ENCODE peak calls at places on chromosomes 1 and 21, in six cellular contexts. One of them, this sample, is unnamed. For H3K4me1, the result is how much of the 10 kb centered on the place peaks cover.

GRCh38 chr1:219342836-219343235 is 169.2 kb downstream of the LYPLAL1 start:
- DNase-seq in left lung: no peak
- DNase-seq in upper lobe of right lung: no peak
- DNase-seq in heart left ventricle: no peak
- DNase-seq in right cardiac atrium: no peak
- DNase-seq in cardiac muscle cell: no peak
- DNase-seq in this sample: no peak

GRCh38 chr1:2125375-2126211 is 69.0 kb downstream of the FAAP20 start:
- DNase-seq in upper lobe of right lung: peak
- DNase-seq in heart left ventricle: no peak
- DNase-seq in left lung: peak
- DNase-seq in right cardiac atrium: peak
- DNase-seq in cardiac muscle cell: no peak
- DNase-seq in this sample: no peak

GRCh38 chr1:26728645-26729044 is 32.8 kb downstream of the ARID1A start:
- DNase-seq in cardiac muscle cell: no peak
- DNase-seq in heart left ventricle: no peak
- DNase-seq in upper lobe of right lung: no peak
- DNase-seq in right cardiac atrium: no peak
- DNase-seq in left lung: no peak
- DNase-seq in this sample: no peak

GRCh38 chr1:186513526-186513925 is 52.6 kb upstream of the PDC start:
- DNase-seq in left lung: no peak
- DNase-seq in cardiac muscle cell: no peak
- DNase-seq in right cardiac atrium: no peak
- DNase-seq in heart left ventricle: no peak
- DNase-seq in upper lobe of right lung: no peak
- DNase-seq in this sample: no peak

GRCh38 chr1:225362805-225363204 is 65.0 kb downstream of the LBR start:
- DNase-seq in heart left ventricle: no peak
- DNase-seq in upper lobe of right lung: no peak
- DNase-seq in left lung: no peak
- DNase-seq in right cardiac atrium: no peak
- DNase-seq in cardiac muscle cell: no peak
- DNase-seq in this sample: no peak

GRCh38 chr1:39902121-39902807 is 547 bp upstream of the MYCL start:
- DNase-seq in heart left ventricle: peak
- DNase-seq in right cardiac atrium: peak
- DNase-seq in left lung: peak
- DNase-seq in upper lobe of right lung: peak
- DNase-seq in cardiac muscle cell: peak
- DNase-seq in this sample: peak

GRCh38 chr1:235297579-235297978 is 30.4 kb downstream of the ARID4B start:
- DNase-seq in upper lobe of right lung: no peak
- DNase-seq in cardiac muscle cell: no peak
- DNase-seq in left lung: no peak
- DNase-seq in right cardiac atrium: no peak
- DNase-seq in heart left ventricle: no peak
- DNase-seq in this sample: no peak

GRCh38 chr1:44084998-44085675 is 33.5 kb upstream of the KLF17 start:
- DNase-seq in cardiac muscle cell: no peak
- DNase-seq in upper lobe of right lung: no peak
- DNase-seq in right cardiac atrium: no peak
- DNase-seq in left lung: no peak
- DNase-seq in heart left ventricle: no peak
- DNase-seq in this sample: no peak

GRCh38 chr1:92484472-92485373 is 2.0 kb downstream of the GFI1 start:
- DNase-seq in upper lobe of right lung: peak
- DNase-seq in cardiac muscle cell: peak
- DNase-seq in heart left ventricle: no peak
- DNase-seq in right cardiac atrium: peak
- DNase-seq in left lung: peak
- DNase-seq in this sample: peak

GRCh38 chr21:41873426-41873825 is 5.7 kb downstream of the PRDM15 start:
- DNase-seq in right cardiac atrium: no peak
- DNase-seq in upper lobe of right lung: no peak
- DNase-seq in left lung: no peak
- DNase-seq in cardiac muscle cell: no peak
- DNase-seq in heart left ventricle: no peak
- DNase-seq in this sample: no peak

GRCh38 chr21:41873005-41873404 is 6.1 kb downstream of the PRDM15 start:
- DNase-seq in heart left ventricle: no peak
- DNase-seq in right cardiac atrium: no peak
- DNase-seq in left lung: no peak
- DNase-seq in cardiac muscle cell: no peak
- DNase-seq in upper lobe of right lung: no peak
- DNase-seq in this sample: no peak

GRCh38 chr21:41869771-41870170 is 9.4 kb downstream of the PRDM15 start:
- DNase-seq in upper lobe of right lung: no peak
- DNase-seq in cardiac muscle cell: no peak
- DNase-seq in left lung: no peak
- DNase-seq in right cardiac atrium: no peak
- DNase-seq in heart left ventricle: no peak
- DNase-seq in this sample: no peak

GRCh38 chr21:41874611-41875010 is 4.5 kb downstream of the PRDM15 start:
- DNase-seq in left lung: no peak
- DNase-seq in upper lobe of right lung: no peak
- DNase-seq in cardiac muscle cell: no peak
- DNase-seq in right cardiac atrium: no peak
- DNase-seq in heart left ventricle: no peak
- DNase-seq in this sample: no peak

DNA sequence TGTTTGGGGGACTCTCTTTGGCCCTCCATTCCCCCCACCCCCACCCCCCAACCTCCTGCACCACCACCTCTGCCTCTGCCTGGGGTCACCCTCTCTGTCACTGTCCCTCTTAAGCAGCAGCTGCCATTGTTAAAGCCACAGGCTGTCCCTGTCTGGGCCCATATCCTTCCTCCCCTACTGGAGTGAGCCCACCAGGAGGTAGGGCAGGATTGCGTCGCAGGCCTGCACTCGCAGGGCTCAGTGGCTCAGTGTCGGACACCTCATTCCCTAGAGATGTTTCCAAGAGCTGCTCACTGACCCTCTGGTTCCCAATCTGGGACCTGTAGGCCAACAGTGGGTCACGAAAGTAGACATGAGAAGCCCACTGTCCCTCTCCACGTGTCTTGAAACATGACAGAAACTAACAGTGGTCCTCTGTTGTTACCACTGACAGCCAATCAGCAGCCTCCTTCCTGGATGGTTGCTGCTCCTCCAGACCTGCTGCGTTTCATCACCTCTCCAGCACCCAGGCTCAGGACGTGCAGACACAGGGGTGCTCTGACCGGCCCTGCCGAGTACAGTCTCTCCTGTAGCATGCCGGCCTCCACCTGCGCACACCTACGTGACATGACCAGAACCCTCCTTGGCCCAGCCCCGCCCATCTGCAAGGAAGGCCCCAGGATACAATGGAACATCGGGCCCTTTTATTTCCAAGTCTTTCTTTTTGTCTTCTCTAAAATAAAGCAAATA is 7.7 kb downstream of the PRDM15 start:
- DNase-seq in cardiac muscle cell: no peak
- DNase-seq in left lung: no peak
- DNase-seq in upper lobe of right lung: no peak
- DNase-seq in heart left ventricle: no peak
- DNase-seq in right cardiac atrium: no peak
- DNase-seq in this sample: no peak
- H3K27ac ChIP-seq in cardiac muscle cell: no peak
- H3K27ac ChIP-seq in left lung: no peak
- H3K27ac ChIP-seq in upper lobe of right lung: no peak
- H3K27ac ChIP-seq in heart left ventricle: no peak
- H3K27ac ChIP-seq in right cardiac atrium: no peak
- H3K27ac ChIP-seq in this sample: no peak

GRCh38 chr1:16178596-16179497 is 23.0 kb upstream of the EPHA2 start:
- DNase-seq in heart left ventricle: no peak
- DNase-seq in cardiac muscle cell: no peak
- DNase-seq in left lung: no peak
- DNase-seq in right cardiac atrium: no peak
- DNase-seq in upper lobe of right lung: peak
- DNase-seq in this sample: no peak
- H3K4me1 ChIP-seq in heart left ventricle: half or more
- H3K4me1 ChIP-seq in cardiac muscle cell: under half
- H3K4me1 ChIP-seq in left lung: under half
- H3K4me1 ChIP-seq in right cardiac atrium: under half
- H3K4me1 ChIP-seq in upper lobe of right lung: half or more
- H3K4me1 ChIP-seq in this sample: under half

GRCh38 chr1:150272379-150272840 is at the start of gene C1orf54:
- DNase-seq in upper lobe of right lung: no peak
- DNase-seq in cardiac muscle cell: peak
- DNase-seq in heart left ventricle: peak
- DNase-seq in left lung: no peak
- DNase-seq in right cardiac atrium: peak
- DNase-seq in this sample: no peak
- H3K27ac ChIP-seq in upper lobe of right lung: peak
- H3K27ac ChIP-seq in cardiac muscle cell: peak
- H3K27ac ChIP-seq in heart left ventricle: peak
- H3K27ac ChIP-seq in left lung: peak
- H3K27ac ChIP-seq in right cardiac atrium: peak
- H3K27ac ChIP-seq in this sample: peak

GRCh38 chr1:211333906-211334305 is 7.3 kb downstream of the TRAF5 start:
- DNase-seq in cardiac muscle cell: no peak
- DNase-seq in upper lobe of right lung: no peak
- DNase-seq in heart left ventricle: no peak
- DNase-seq in right cardiac atrium: no peak
- DNase-seq in left lung: no peak
- DNase-seq in this sample: no peak
- H3K4me1 ChIP-seq in cardiac muscle cell: under half
- H3K4me1 ChIP-seq in upper lobe of right lung: under half
- H3K4me1 ChIP-seq in heart left ventricle: under half
- H3K4me1 ChIP-seq in right cardiac atrium: under half
- H3K4me1 ChIP-seq in left lung: under half
- H3K4me1 ChIP-seq in this sample: half or more

GRCh38 chr1:28864695-28865094 is 49.7 kb upstream of the EPB41 start:
- DNase-seq in cardiac muscle cell: no peak
- DNase-seq in left lung: peak
- DNase-seq in right cardiac atrium: no peak
- DNase-seq in upper lobe of right lung: no peak
- DNase-seq in heart left ventricle: no peak
- DNase-seq in this sample: no peak

GRCh38 chr1:28855969-28856368 is 44.0 kb downstream of the OPRD1 start:
- DNase-seq in right cardiac atrium: no peak
- DNase-seq in heart left ventricle: no peak
- DNase-seq in upper lobe of right lung: no peak
- DNase-seq in left lung: no peak
- DNase-seq in cardiac muscle cell: no peak
- DNase-seq in this sample: no peak

GRCh38 chr1:28855469-28855944 is 43.5 kb downstream of the OPRD1 start:
- DNase-seq in cardiac muscle cell: no peak
- DNase-seq in heart left ventricle: no peak
- DNase-seq in right cardiac atrium: no peak
- DNase-seq in upper lobe of right lung: no peak
- DNase-seq in left lung: no peak
- DNase-seq in this sample: no peak

GRCh38 chr1:28862571-28863403 is 50.8 kb downstream of the OPRD1 start:
- DNase-seq in upper lobe of right lung: no peak
- DNase-seq in heart left ventricle: no peak
- DNase-seq in right cardiac atrium: no peak
- DNase-seq in left lung: no peak
- DNase-seq in cardiac muscle cell: no peak
- DNase-seq in this sample: no peak

DNA sequence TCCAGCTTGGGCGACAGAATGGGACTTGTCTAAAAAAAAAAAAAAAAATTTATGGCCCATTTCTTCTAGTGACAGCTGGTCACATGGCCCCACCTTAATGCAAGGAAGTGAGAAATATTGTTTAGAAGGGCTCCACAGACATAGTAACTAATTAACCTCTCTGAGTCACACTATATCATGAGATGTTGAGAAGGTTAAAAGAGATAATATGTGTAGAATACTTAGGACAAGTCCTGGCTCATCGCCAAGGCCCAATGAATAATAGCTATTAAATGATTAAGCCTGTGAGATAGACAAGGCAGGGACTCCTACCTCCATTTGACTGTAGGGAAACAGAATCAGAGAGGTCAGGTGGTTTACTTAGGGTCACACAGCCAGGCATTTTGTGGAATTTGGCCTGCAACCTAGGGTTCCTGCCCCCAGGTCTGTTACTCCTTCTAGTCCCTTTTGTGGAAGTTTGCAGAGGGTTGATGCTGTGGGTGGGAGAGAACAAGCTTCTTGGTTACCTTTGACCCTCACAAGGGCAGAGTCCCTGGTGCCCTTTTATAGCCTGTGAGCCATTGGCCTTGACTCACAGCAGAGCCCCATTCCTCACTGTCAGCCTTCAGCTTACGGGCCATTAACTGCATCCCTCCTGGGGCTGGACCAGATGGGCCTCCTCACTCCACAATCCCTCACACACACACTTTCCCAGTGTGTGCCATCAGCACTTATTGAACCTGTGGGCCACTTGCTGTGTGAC is 48.5 kb downstream of the OPRD1 start:
- DNase-seq in upper lobe of right lung: no peak
- DNase-seq in cardiac muscle cell: no peak
- DNase-seq in heart left ventricle: no peak
- DNase-seq in right cardiac atrium: no peak
- DNase-seq in left lung: no peak
- DNase-seq in this sample: no peak
- H3K27ac ChIP-seq in upper lobe of right lung: no peak
- H3K27ac ChIP-seq in cardiac muscle cell: no peak
- H3K27ac ChIP-seq in heart left ventricle: no peak
- H3K27ac ChIP-seq in right cardiac atrium: no peak
- H3K27ac ChIP-seq in left lung: no peak
- H3K27ac ChIP-seq in this sample: no peak

GRCh38 chr1:8422439-8423133 is 104.7 kb downstream of the SLC45A1 start:
- DNase-seq in cardiac muscle cell: peak
- DNase-seq in heart left ventricle: no peak
- DNase-seq in left lung: no peak
- DNase-seq in upper lobe of right lung: no peak
- DNase-seq in right cardiac atrium: peak
- DNase-seq in this sample: no peak

GRCh38 chr1:8424539-8425116 is 106.7 kb downstream of the SLC45A1 start:
- DNase-seq in heart left ventricle: peak
- DNase-seq in left lung: no peak
- DNase-seq in upper lobe of right lung: peak
- DNase-seq in cardiac muscle cell: peak
- DNase-seq in right cardiac atrium: peak
- DNase-seq in this sample: peak

GRCh38 chr1:8423134-8423701 is 105.3 kb downstream of the SLC45A1 start:
- DNase-seq in heart left ventricle: peak
- DNase-seq in cardiac muscle cell: peak
- DNase-seq in left lung: no peak
- DNase-seq in right cardiac atrium: peak
- DNase-seq in upper lobe of right lung: peak
- DNase-seq in this sample: peak

GRCh38 chr1:8425150-8425780 is 107.4 kb downstream of the SLC45A1 start:
- DNase-seq in upper lobe of right lung: no peak
- DNase-seq in heart left ventricle: no peak
- DNase-seq in right cardiac atrium: no peak
- DNase-seq in cardiac muscle cell: no peak
- DNase-seq in left lung: no peak
- DNase-seq in this sample: no peak

GRCh38 chr1:8423702-8424538 is 106.0 kb downstream of the SLC45A1 start:
- DNase-seq in right cardiac atrium: peak
- DNase-seq in heart left ventricle: peak
- DNase-seq in upper lobe of right lung: peak
- DNase-seq in cardiac muscle cell: peak
- DNase-seq in left lung: peak
- DNase-seq in this sample: peak
- H3K4me1 ChIP-seq in right cardiac atrium: under half
- H3K4me1 ChIP-seq in heart left ventricle: half or more
- H3K4me1 ChIP-seq in upper lobe of right lung: half or more
- H3K4me1 ChIP-seq in cardiac muscle cell: half or more
- H3K4me1 ChIP-seq in left lung: under half
- H3K4me1 ChIP-seq in this sample: half or more

This sample was measured in CD8-positive, alpha-beta memory T cell.